ENCODE peak calls at places on chromosomes 12 and 14, in nine cellular contexts. D is endothelial cell of umbilical vein, O is psoas muscle, G is breast epithelium, S is tibial artery, W is upper lobe of right lung, P is mucosa of descending colon, N is heart left ventricle, K is transverse colon. A is an unnamed sample.

GRCh38 chr14:77498120-77498979 is at the start of gene ISM2:
- DNase-seq in D (peak; percentile 12), O (no peak), G (no peak), S (no peak), W (peak; percentile 65), P (peak; percentile 61), N (no peak), K (peak; percentile 28), A (peak; percentile 40)

GRCh38 chr12:93229494-93230310 is 148.0 kb upstream of the NUDT4 start:
- DNase-seq in D (peak; percentile 72), O (no peak), G (no peak), S (no peak), W (no peak), P (no peak), N (no peak), K (no peak), A (no peak)

GRCh38 chr14:98169170-98169587 is 1102.8 kb downstream of the BCL11B start:
- DNase-seq in D (no peak), O (no peak), G (no peak), S (no peak), W (no peak), P (no peak), N (no peak), K (no peak), A (no peak)

GRCh38 chr12:123115409-123116111 is 35.3 kb downstream of the PITPNM2 start:
- DNase-seq in D (no peak), O (peak; percentile 69), G (no peak), S (peak; percentile 89), W (no peak), P (no peak), N (peak; percentile 75), K (peak; percentile 39), A (peak; percentile 49)

GRCh38 chr14:91464615-91465205 is 45.4 kb downstream of the PPP4R3A start:
- DNase-seq in D (no peak), O (no peak), G (no peak), S (no peak), W (no peak), P (no peak), N (no peak), K (no peak), A (no peak)

GRCh38 chr12:89236748-89237428 is 115.4 kb downstream of the DUSP6 start:
- DNase-seq in D (no peak), O (no peak), G (no peak), S (no peak), W (no peak), P (no peak), N (no peak), K (no peak), A (no peak)

GRCh38 chr14:22685467-22685866 is 41.3 kb upstream of the OR6J1 start:
- DNase-seq in D (no peak), O (no peak), G (no peak), S (no peak), W (no peak), P (no peak), N (no peak), K (no peak), A (no peak)

GRCh38 chr12:26278266-26278665 is 82.9 kb downstream of the SSPN start:
- DNase-seq in D (no peak), O (no peak), G (no peak), S (no peak), W (no peak), P (no peak), N (no peak), K (no peak), A (no peak)

GRCh38 chr14:99572173-99572999 is 31.6 kb downstream of the CCDC85C start:
- DNase-seq in D (no peak), O (no peak), G (no peak), S (no peak), W (no peak), P (no peak), N (no peak), K (peak; percentile 61), A (peak; percentile 63)

GRCh38 chr14:99571303-99571986 is 32.6 kb downstream of the CCDC85C start:
- DNase-seq in D (no peak), O (no peak), G (no peak), S (no peak), W (no peak), P (no peak), N (no peak), K (peak; percentile 59), A (peak; percentile 61)

GRCh38 chr14:99574099-99574880 is 29.7 kb downstream of the CCDC85C start:
- DNase-seq in D (no peak), O (no peak), G (no peak), S (no peak), W (no peak), P (peak; percentile 78), N (peak; percentile 71), K (peak; percentile 78), A (peak; percentile 75)

GRCh38 chr14:99573436-99574098 is 30.4 kb downstream of the CCDC85C start:
- DNase-seq in D (no peak), O (no peak), G (no peak), S (no peak), W (no peak), P (no peak), N (no peak), K (no peak), A (no peak)

GRCh38 chr14:99573000-99573330 is 31.0 kb downstream of the CCDC85C start:
- DNase-seq in D (no peak), O (no peak), G (no peak), S (no peak), W (no peak), P (no peak), N (no peak), K (no peak), A (peak; percentile 23)
- H3K4me1 ChIP-seq in D (no peaks in the 10 kb centered on the region), O (peaks cover 53% of the 10 kb centered on the region), G (peaks cover 14% of the 10 kb centered on the region), S (no peaks in the 10 kb centered on the region), W (peaks cover 66% of the 10 kb centered on the region), P (peaks cover 77% of the 10 kb centered on the region), N (peaks cover 83% of the 10 kb centered on the region), K (peaks cover 92% of the 10 kb centered on the region), A (peaks cover 100% of the 10 kb centered on the region)

DNA sequence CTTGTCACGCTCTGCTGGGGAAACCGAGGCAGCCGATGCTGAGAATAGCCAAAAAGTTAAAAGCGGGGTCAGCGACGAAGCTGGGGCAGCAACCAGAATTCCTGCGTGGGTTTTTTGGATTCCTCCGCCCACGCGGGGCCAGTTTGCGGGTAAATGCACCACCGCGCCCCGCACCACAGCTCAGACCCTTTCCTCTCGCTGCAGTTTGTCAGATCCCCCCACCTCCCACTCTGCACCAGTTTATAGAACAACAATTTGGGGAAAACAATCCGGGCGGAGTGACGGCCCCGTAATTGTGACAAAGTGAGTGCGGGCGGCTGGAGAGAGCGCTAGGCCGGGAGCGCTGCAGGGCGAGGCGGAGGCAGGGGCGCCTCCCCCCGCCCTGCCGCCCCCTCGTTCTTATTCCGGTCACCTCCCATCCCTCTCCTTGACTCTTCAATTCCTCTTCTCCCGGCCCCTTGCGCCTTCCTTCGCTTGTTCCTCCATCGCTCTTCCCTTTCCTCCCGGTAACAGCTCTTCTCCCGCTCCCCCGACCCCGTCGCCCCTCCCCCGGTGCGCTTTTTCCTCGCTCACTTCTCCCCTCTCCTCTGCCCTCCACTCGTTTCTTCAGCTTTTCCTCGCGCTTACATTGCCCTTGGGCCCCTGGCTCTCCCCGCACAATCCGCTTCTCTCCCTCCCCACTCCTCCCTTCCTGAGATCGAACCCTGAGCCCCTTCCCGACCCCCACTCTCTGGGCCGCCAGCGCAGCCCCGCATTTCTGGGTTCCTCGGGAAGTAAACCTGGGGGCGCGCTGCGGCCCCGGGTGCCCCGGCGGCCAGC is 639 bp upstream of the DNAJC22 start:
- DNase-seq in D (no peak), O (no peak), G (no peak), S (peak; percentile 53), W (peak; percentile 52), P (no peak), N (no peak), K (no peak), A (no peak)
- H3K4me1 ChIP-seq in D (peaks cover 40% of the 10 kb centered on the region), O (peaks cover 40% of the 10 kb centered on the region), G (peaks cover 23% of the 10 kb centered on the region), S (peaks cover 7% of the 10 kb centered on the region), W (peaks cover 49% of the 10 kb centered on the region), P (peaks cover 51% of the 10 kb centered on the region), N (peaks cover 30% of the 10 kb centered on the region), K (peaks cover 43% of the 10 kb centered on the region), A (peaks cover 71% of the 10 kb centered on the region)

DNA sequence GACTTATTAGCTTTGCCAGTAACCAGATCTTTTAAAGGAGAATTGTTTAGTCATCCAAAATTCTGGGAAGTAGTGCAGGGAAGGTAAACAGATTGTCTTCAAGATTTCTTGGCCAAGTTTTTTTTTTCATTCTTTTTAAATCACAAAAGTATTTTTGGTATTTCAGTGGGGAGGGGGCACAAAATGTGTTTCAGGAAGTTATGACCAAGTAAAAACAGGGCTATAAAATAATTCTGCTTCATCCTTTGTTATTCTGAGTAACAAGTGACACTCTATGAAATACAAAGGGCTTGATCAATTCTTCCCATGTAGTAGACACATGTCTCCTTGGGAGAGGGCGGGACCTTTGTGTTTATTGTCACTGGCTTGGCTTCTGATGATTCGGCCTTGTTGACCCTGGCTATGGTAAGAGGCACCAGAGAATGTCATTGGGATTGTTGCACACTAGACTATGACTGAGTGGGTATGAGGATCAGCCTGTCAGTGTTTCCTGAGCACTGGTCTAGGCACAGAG is 55.4 kb downstream of the SUSD6 start:
- DNase-seq in D (peak; percentile 83), O (no peak), G (no peak), S (no peak), W (no peak), P (no peak), N (no peak), K (no peak), A (no peak)
- H3K4me1 ChIP-seq in D (peaks cover 9% of the 10 kb centered on the region), O (peaks cover 73% of the 10 kb centered on the region), G (peaks cover 20% of the 10 kb centered on the region), S (no peaks in the 10 kb centered on the region), W (peaks cover 94% of the 10 kb centered on the region), P (peaks cover 16% of the 10 kb centered on the region), N (peaks cover 63% of the 10 kb centered on the region), K (peaks cover 33% of the 10 kb centered on the region), A (peaks cover 77% of the 10 kb centered on the region)

GRCh38 chr14:28677381-28677780 is 89.2 kb upstream of the FOXG1 start:
- DNase-seq in D (no peak), O (no peak), G (no peak), S (no peak), W (no peak), P (no peak), N (no peak), K (no peak), A (no peak)

GRCh38 chr14:28671425-28671824 is 95.2 kb upstream of the FOXG1 start:
- DNase-seq in D (peak; percentile 34), O (no peak), G (no peak), S (no peak), W (no peak), P (no peak), N (no peak), K (no peak), A (no peak)

GRCh38 chr14:28676481-28676880 is 90.1 kb upstream of the FOXG1 start:
- DNase-seq in D (peak; percentile 46), O (no peak), G (no peak), S (no peak), W (no peak), P (no peak), N (no peak), K (no peak), A (no peak)

GRCh38 chr14:28678887-28679286 is 87.7 kb upstream of the FOXG1 start:
- DNase-seq in D (no peak), O (no peak), G (no peak), S (no peak), W (no peak), P (no peak), N (no peak), K (no peak), A (no peak)

DNA sequence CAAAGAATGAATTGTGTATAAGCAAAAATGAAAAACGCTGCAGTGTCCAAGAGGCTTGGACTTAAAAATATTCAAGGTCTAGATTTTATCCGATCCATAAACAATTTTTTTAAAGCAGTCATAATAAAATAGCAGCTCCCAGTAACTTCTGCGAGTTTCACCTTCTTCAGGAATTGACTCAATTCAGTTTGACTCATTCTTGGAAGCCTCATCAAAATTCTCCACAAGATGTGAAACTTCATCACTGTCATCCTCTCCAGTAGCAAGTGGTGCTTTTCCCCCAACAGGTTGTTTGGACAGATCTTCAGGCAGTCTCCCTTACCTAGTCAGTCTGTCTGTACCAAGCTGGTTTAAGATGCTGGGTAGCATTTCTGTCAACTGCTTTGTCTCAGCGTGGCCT is 93.5 kb upstream of the FOXG1 start:
- DNase-seq in D (no peak), O (no peak), G (no peak), S (no peak), W (no peak), P (no peak), N (no peak), K (no peak), A (no peak)
- H3K4me1 ChIP-seq in D (peaks cover 37% of the 10 kb centered on the region), O (no peaks in the 10 kb centered on the region), G (no peaks in the 10 kb centered on the region), S (no peaks in the 10 kb centered on the region), W (no peaks in the 10 kb centered on the region), P (no peaks in the 10 kb centered on the region), N (no peaks in the 10 kb centered on the region), K (no peaks in the 10 kb centered on the region), A (no peaks in the 10 kb centered on the region)